ENCODE peak calls at places on chromosomes 4 and X, in ten cellular contexts. J is activated T-helper 1 cell treated with anti-CD3 and anti-CD28 coated beads, Interleukin-2, amount 50 U/mL, for 16 hours; S is neural crest cell; W is NCI-H524; H is fibroblast of gingiva; P is NCI-H1048; X is DMS79 treated with DMSO at 0.1 percent for 48 hours; Y is WTC11; M is cardiac fibroblast; Z is RWPE1. I is an unnamed sample.

GRCh38 chrX:48468693-48469691 is 1.1 kb downstream of the SLC38A5 start:
- DNase-seq in J (no peak), S (no peak), W (peak; percentile 77), H (no peak), P (no peak), X (no peak), Y (peak; percentile 48), M (no peak), Z (no peak), I (no peak)

GRCh38 chrX:45434231-45434630 is 233.6 kb upstream of the DIPK2B start:
- DNase-seq in J (no peak), S (no peak), W (no peak), H (no peak), P (no peak), X (no peak), Y (no peak), M (no peak), Z (peak; percentile 15), I (no peak)

GRCh38 chr4:36255575-36255974 is 11.3 kb upstream of the ARAP2 start:
- DNase-seq in J (no peak), S (no peak), W (no peak), H (no peak), P (no peak), X (no peak), Y (no peak), M (no peak), Z (no peak), I (peak; percentile 30)

GRCh38 chrX:129654652-129655546 is at the start of gene APLN:
- DNase-seq in J (no peak), S (no peak), W (peak; percentile 52), H (peak; percentile 35), P (no peak), X (peak; percentile 26), Y (peak; percentile 28), M (peak; percentile 48), Z (no peak), I (peak; percentile 37)

GRCh38 chr4:59553063-59553738 is 1646.9 kb upstream of the ADGRL3 start:
- DNase-seq in J (no peak), S (no peak), W (peak; percentile 64), H (peak; percentile 2), P (no peak), X (no peak), Y (no peak), M (peak; percentile 71), Z (peak; percentile 18), I (peak; percentile 74)

GRCh38 chrX:141278306-141278705 is 36.0 kb upstream of the SPANXC start:
- DNase-seq in J (no peak), S (peak; percentile 1), W (peak; percentile 54), H (no peak), P (no peak), X (no peak), Y (peak; percentile 7), M (peak; percentile 42), Z (peak; percentile 10), I (peak; percentile 40)

GRCh38 chrX:149830192-149830873 is 48.6 kb downstream of the MAGEA9 start:
- DNase-seq in J (no peak), S (peak; percentile 25), W (no peak), H (peak; percentile 2), P (no peak), X (no peak), Y (peak; percentile 37), M (peak; percentile 22), Z (no peak), I (peak; percentile 61)

GRCh38 chr4:102586644-102587021 is 85.5 kb downstream of the NFKB1 start:
- DNase-seq in J (no peak), S (no peak), W (no peak), H (no peak), P (no peak), X (no peak), Y (no peak), M (no peak), Z (no peak), I (no peak)

GRCh38 chr4:15162465-15163283 is 160.4 kb downstream of the CPEB2 start:
- DNase-seq in J (no peak), S (no peak), W (peak; percentile 23), H (peak; percentile 33), P (no peak), X (no peak), Y (no peak), M (peak; percentile 69), Z (peak; percentile 5), I (peak; percentile 40)

GRCh38 chr4:167233523-167234387 is 539 bp downstream of the SPOCK3 start:
- DNase-seq in J (no peak), S (peak; percentile 12), W (peak; percentile 14), H (no peak), P (no peak), X (no peak), Y (peak; percentile 28), M (peak; percentile 6), Z (no peak), I (peak; percentile 19)

GRCh38 chr4:122617597-122618593 is 3.0 kb downstream of the IL21 start:
- DNase-seq in J (no peak), S (no peak), W (no peak), H (no peak), P (no peak), X (no peak), Y (no peak), M (peak; percentile 32), Z (no peak), I (no peak)

GRCh38 chr4:142557220-142557801 is 288.8 kb downstream of the INPP4B start:
- DNase-seq in J (no peak), S (no peak), W (no peak), H (no peak), P (no peak), X (no peak), Y (no peak), M (no peak), Z (no peak), I (no peak)

GRCh38 chr4:166875821-166876220 is 358.5 kb downstream of the SPOCK3 start:
- DNase-seq in J (no peak), S (no peak), W (no peak), H (no peak), P (no peak), X (no peak), Y (no peak), M (no peak), Z (no peak), I (no peak)

GRCh38 chr4:137393043-137393442 is 139.3 kb downstream of the PCDH18 start:
- DNase-seq in J (no peak), S (peak; percentile 9), W (peak; percentile 58), H (peak; percentile 52), P (no peak), X (no peak), Y (no peak), M (no peak), Z (no peak), I (no peak)

GRCh38 chrX:107324493-107325310 is 118.3 kb downstream of the DNAAF6 start:
- DNase-seq in J (no peak), S (peak; percentile 53), W (peak; percentile 70), H (no peak), P (no peak), X (no peak), Y (peak; percentile 81), M (peak; percentile 26), Z (peak; percentile 12), I (peak; percentile 56)

GRCh38 chrX:1649623-1650022 is 34.8 kb downstream of the ASMT start:
- DNase-seq in J (no peak), S (no peak), W (peak; percentile 15), H (no peak), P (no peak), X (no peak), Y (peak; percentile 44), M (no peak), Z (no peak), I (no peak)

GRCh38 chr4:110190249-110190648 is 8.2 kb downstream of the ELOVL6 start:
- DNase-seq in J (no peak), S (no peak), W (no peak), H (peak; percentile 50), P (no peak), X (no peak), Y (no peak), M (peak; percentile 45), Z (no peak), I (no peak)

GRCh38 chr4:20320232-20320631 is 68.5 kb downstream of the SLIT2 start:
- DNase-seq in J (no peak), S (no peak), W (no peak), H (no peak), P (no peak), X (no peak), Y (no peak), M (peak; percentile 23), Z (no peak), I (no peak)

GRCh38 chr4:185082549-185082948 is 60.5 kb upstream of the SLC25A4 start:
- DNase-seq in J (no peak), S (no peak), W (no peak), H (no peak), P (no peak), X (no peak), Y (no peak), M (peak; percentile 16), Z (no peak), I (peak; percentile 28)

GRCh38 chrX:19673334-19674040 is 158.2 kb upstream of the MAP3K15 start:
- DNase-seq in J (no peak), S (no peak), W (no peak), H (peak; percentile 91), P (no peak), X (peak; percentile 0), Y (no peak), M (peak; percentile 91), Z (peak; percentile 67), I (peak; percentile 92)

GRCh38 chr4:121998024-121998423 is 46.2 kb upstream of the TRPC3 start:
- DNase-seq in J (no peak), S (no peak), W (no peak), H (no peak), P (no peak), X (peak; percentile 6), Y (peak; percentile 31), M (no peak), Z (no peak), I (no peak)

GRCh38 chr4:105967058-105967658 is 71.9 kb downstream of the NPNT start:
- DNase-seq in J (no peak), S (no peak), W (no peak), H (no peak), P (no peak), X (no peak), Y (no peak), M (no peak), Z (no peak), I (peak; percentile 39)

GRCh38 chr4:158133551-158133950 is 39.3 kb downstream of the GASK1B start:
- DNase-seq in J (no peak), S (no peak), W (no peak), H (no peak), P (no peak), X (no peak), Y (no peak), M (no peak), Z (no peak), I (peak; percentile 40)

GRCh38 chrX:25158635-25159034 is 142.9 kb upstream of the ARX start:
- DNase-seq in J (no peak), S (no peak), W (no peak), H (no peak), P (no peak), X (no peak), Y (no peak), M (no peak), Z (no peak), I (peak; percentile 83)

GRCh38 chrX:46573331-46573895 is at the start of gene CHST7:
- DNase-seq in J (peak; percentile 9), S (peak; percentile 42), W (peak; percentile 80), H (peak; percentile 77), P (peak; percentile 3), X (peak; percentile 1), Y (peak; percentile 70), M (peak; percentile 68), Z (peak; percentile 61), I (peak; percentile 62)

GRCh38 chrX:51728202-51728601 is 15.0 kb upstream of the GSPT2 start:
- DNase-seq in J (no peak), S (no peak), W (no peak), H (no peak), P (no peak), X (no peak), Y (no peak), M (no peak), Z (no peak), I (no peak)

GRCh38 chr4:125787707-125788106 is 473.0 kb downstream of the FAT4 start:
- DNase-seq in J (no peak), S (no peak), W (no peak), H (no peak), P (no peak), X (no peak), Y (no peak), M (no peak), Z (no peak), I (no peak)

GRCh38 chr4:173415885-173416658 is 17.2 kb upstream of the SCRG1 start:
- DNase-seq in J (no peak), S (no peak), W (no peak), H (no peak), P (no peak), X (no peak), Y (no peak), M (peak; percentile 30), Z (no peak), I (no peak)

I was measured in kidney tubule cell.